ENCODE peak calls at places on chromosomes 16 and 17, in eight cellular contexts. T, B, E, K, J, S, O and I are unnamed samples.

GRCh38 chr17:1601571-1601970 is 27.1 kb downstream of the SLC43A2 start:
- DNase-seq in T (no peak), O (no peak), S (no peak), J (no peak), B (no peak), K (no peak), E (no peak), I (no peak)

GRCh38 chr16:82031116-82032084 is 3.7 kb upstream of the HSD17B2 start:
- DNase-seq in B (peak; percentile 74), K (no peak), T (peak; percentile 44), S (peak; percentile 58), E (peak; percentile 71), O (peak; percentile 83), J (peak; percentile 64), I (peak; percentile 52)

GRCh38 chr17:61833536-61834203 is 29.7 kb downstream of the BRIP1 start:
- DNase-seq in B (peak; percentile 82), E (peak; percentile 96), T (peak; percentile 18), S (peak; percentile 74), J (no peak), O (peak; percentile 77), K (no peak), I (no peak)

GRCh38 chr17:43873091-43873490 is 26.1 kb downstream of the CD300LG start:
- DNase-seq in O (no peak), B (no peak), E (no peak), T (no peak), S (no peak), J (no peak), K (no peak), I (no peak)

GRCh38 chr17:58307468-58308172 is 21.0 kb downstream of the TSPOAP1 start:
- DNase-seq in O (no peak), T (no peak), B (no peak), J (no peak), K (peak; percentile 40), S (no peak), E (no peak), I (no peak)

GRCh38 chr16:1344499-1344898 is 7.2 kb downstream of the TSR3 start:
- DNase-seq in S (no peak), J (no peak), E (no peak), B (no peak), O (no peak), T (no peak), K (no peak), I (no peak)

GRCh38 chr16:77043076-77043475 is 147.9 kb upstream of the MON1B start:
- DNase-seq in E (peak; percentile 43), O (peak; percentile 3), B (peak; percentile 46), S (peak; percentile 1), J (peak; percentile 41), T (no peak), K (no peak), I (peak; percentile 79)

GRCh38 chr17:34892864-34893263 is 68.4 kb downstream of the CCT6B start:
- DNase-seq in K (peak; percentile 78), J (peak; percentile 78), E (peak; percentile 9), T (no peak), B (no peak), O (peak; percentile 37), S (no peak), I (peak; percentile 77)

GRCh38 chr16:85984947-85985451 is 86.0 kb downstream of the IRF8 start:
- DNase-seq in J (no peak), T (peak; percentile 9), S (no peak), O (no peak), K (no peak), E (no peak), B (no peak), I (no peak)

GRCh38 chr17:5555254-5555653 is 29.1 kb downstream of the NLRP1 start:
- DNase-seq in B (peak; percentile 33), E (no peak), T (no peak), O (peak; percentile 88), S (peak; percentile 73), J (no peak), K (no peak), I (peak; percentile 7)

DNA sequence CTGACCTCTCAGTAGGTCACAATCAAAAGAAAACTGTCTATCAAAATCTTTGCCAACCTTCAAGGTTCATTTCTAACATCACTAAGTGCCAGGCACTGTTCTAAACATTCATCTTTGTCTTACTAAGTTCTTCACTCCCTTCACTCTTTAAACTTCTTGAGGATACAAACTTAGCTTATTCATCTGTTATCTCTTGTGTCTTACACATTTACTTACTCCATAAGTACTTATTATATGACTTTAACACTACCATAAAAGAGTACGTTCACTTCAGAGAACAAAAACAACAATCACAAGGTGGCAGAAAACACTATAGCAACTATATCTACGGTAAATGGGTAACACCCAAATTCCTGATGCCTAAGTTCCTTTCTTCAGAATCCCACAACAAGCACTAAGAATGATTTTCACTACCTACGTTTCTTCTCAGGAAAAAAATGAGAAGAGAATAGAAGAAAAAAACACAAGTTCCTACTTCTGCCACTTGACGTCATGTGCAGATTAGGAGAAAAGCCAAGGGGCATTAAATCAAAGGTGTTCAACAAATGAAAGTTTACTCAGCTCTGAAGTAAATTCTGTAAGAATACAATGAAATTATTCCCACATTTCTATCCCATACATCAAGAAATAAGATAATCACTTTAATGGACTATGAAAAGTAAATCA is 29.2 kb downstream of the KANSL1 start:
- DNase-seq in E (no peak), J (no peak), S (no peak), O (no peak), T (no peak), K (no peak), B (no peak), I (no peak)
- H3K4me1 ChIP-seq in E (peaks cover 19% of the 10 kb centered on the region), J (peaks cover 16% of the 10 kb centered on the region), S (peaks cover 18% of the 10 kb centered on the region), O (peaks cover 42% of the 10 kb centered on the region), T (peaks cover 21% of the 10 kb centered on the region), K (peaks cover under 1% of the 10 kb centered on the region), B (peaks cover 17% of the 10 kb centered on the region), I (peaks cover 84% of the 10 kb centered on the region)

DNA sequence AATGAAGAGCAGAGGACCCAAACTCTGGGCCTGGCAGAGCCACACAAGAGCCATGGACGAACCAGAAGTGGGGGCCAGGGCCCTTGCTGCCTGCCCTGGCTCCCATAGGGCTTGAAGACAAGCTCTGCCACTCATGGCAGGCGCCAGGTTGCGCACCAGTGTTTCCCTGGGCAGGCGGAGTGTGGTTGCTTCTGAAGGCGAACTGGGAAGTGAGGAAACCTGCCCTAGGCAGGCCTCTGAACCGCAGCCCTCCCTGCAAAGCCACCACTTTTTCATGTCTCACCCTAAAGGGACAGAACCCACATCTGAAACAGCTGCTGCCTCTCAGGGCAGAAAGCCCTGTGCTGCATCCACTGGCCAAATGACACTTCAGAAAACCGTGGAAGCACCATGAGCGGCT is 58.9 kb downstream of the PRMT7 start:
- DNase-seq in T (no peak), E (no peak), S (no peak), O (no peak), J (no peak), K (no peak), B (no peak), I (no peak)
- H3K4me2 ChIP-seq in T (no peak overlapping the region), E (no peak overlapping the region), S (no peak overlapping the region), O (no peak overlapping the region), J (no peak overlapping the region), K (no peak overlapping the region), B (no peak overlapping the region), I (no peak overlapping the region)

GRCh38 chr17:82230627-82231311 is 1.9 kb downstream of the SLC16A3 start:
- DNase-seq in S (peak; percentile 60), T (peak; percentile 75), B (peak; percentile 90), E (peak; percentile 85), O (peak; percentile 95), J (peak; percentile 88), K (peak; percentile 86), I (no peak)

GRCh38 chr17:82231312-82231561 is 2.4 kb downstream of the SLC16A3 start:
- DNase-seq in K (no peak), E (no peak), B (no peak), S (no peak), O (no peak), J (no peak), T (no peak), I (no peak)

GRCh38 chr17:82232876-82233785 is 4.3 kb downstream of the SLC16A3 start:
- DNase-seq in K (no peak), T (no peak), J (no peak), B (no peak), S (no peak), O (no peak), E (no peak), I (no peak)

GRCh38 chr17:82232322-82232785 is 3.5 kb downstream of the SLC16A3 start:
- DNase-seq in B (no peak), E (no peak), J (no peak), K (no peak), S (no peak), O (no peak), T (no peak), I (no peak)

DNA sequence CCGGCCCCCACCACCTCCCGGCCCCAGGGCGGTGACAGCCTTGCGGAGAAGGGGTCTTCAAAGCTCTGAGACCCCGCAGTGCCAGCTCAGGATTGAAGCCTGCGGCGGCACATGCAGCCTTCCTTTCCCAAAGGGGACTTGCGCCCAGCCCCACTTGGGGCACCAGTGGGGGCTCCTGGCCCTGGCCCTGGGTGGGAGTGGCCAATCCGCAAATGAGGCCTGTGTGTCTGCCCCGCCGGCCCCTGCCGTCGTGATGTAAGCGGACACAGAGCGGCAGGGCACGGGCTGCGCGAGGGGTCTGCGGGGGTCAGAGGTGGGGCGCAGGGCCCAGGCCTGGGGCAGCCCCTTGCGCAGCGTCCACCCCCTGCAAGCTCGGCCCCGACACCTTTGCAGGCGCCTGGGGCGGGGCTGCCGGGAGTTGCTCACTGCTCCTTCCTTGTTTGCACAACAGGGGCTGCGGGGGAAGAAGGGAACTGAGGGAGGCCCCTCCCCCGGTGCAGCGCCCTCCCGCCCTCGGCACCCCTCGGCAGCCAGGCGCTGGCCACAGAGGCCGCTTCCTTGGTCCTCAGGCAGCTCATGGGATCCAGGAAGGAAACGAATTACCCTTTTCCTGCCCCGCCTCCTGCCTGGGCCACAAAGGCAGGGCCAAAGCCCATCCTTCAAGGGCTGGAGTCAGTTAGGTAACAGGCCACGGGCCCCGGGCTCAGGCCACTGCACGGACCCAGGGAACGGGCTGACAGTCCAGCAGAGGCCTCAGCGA is 2.9 kb downstream of the SLC16A3 start:
- DNase-seq in T (peak; percentile 35), E (peak; percentile 58), S (no peak), B (peak; percentile 76), O (peak; percentile 77), J (peak; percentile 76), K (peak; percentile 90), I (no peak)
- H2AFZ ChIP-seq in T (no peak overlapping the region), E (no peak overlapping the region), S (no peak overlapping the region), B (no peak overlapping the region), O (no peak overlapping the region), J (peak overlapping the region; percentile 7), K (no peak overlapping the region), I (no peak overlapping the region)

GRCh38 chr16:88700636-88701482 is 5.3 kb downstream of the RNF166 start:
- DNase-seq in K (no peak), O (peak; percentile 73), B (peak; percentile 77), S (peak; percentile 84), E (peak; percentile 72), T (peak; percentile 95), J (no peak), I (peak; percentile 90)

GRCh38 chr16:88698694-88699045 is 7.5 kb downstream of the RNF166 start:
- DNase-seq in E (no peak), K (no peak), S (no peak), T (no peak), B (no peak), J (no peak), O (no peak), I (no peak)

GRCh38 chr16:88701541-88702363 is 4.5 kb downstream of the RNF166 start:
- DNase-seq in E (no peak), T (no peak), J (no peak), K (no peak), O (no peak), S (no peak), B (no peak), I (no peak)

GRCh38 chr16:88699180-88699579 is 7.0 kb downstream of the RNF166 start:
- DNase-seq in K (no peak), T (no peak), S (no peak), J (no peak), B (no peak), E (no peak), O (no peak), I (no peak)

GRCh38 chr16:88700322-88700635 is 5.9 kb downstream of the RNF166 start:
- DNase-seq in E (no peak), K (no peak), T (no peak), S (no peak), B (no peak), J (no peak), O (no peak), I (no peak)
- H3K4me1 ChIP-seq in E (peaks cover 15% of the 10 kb centered on the region), K (no peaks in the 10 kb centered on the region), T (peaks cover 49% of the 10 kb centered on the region), S (peaks cover 28% of the 10 kb centered on the region), B (peaks cover 14% of the 10 kb centered on the region), J (peaks cover 4% of the 10 kb centered on the region), O (peaks cover 7% of the 10 kb centered on the region), I (peaks cover 41% of the 10 kb centered on the region)